ENCODE peak calls at places on chromosomes 13 and 19, in four cellular contexts. Q is A549, L is mucosa of descending colon, U is heart left ventricle. I is an unnamed sample.

GRCh38 chr13:93217701-93218100 is 8.9 kb upstream of the GPC6 start:
- DNase-seq in Q (no peak), L (no peak), U (no peak), I (no peak)

GRCh38 chr19:43524922-43525835 is 1.8 kb downstream of the ETHE1 start:
- DNase-seq in Q (peak; percentile 71), L (peak; percentile 85), U (peak; percentile 65), I (no peak)

GRCh38 chr19:29482855-29483640 is 42.7 kb upstream of the VSTM2B start:
- DNase-seq in Q (no peak), L (no peak), U (no peak), I (no peak)

GRCh38 chr13:44413095-44413494 is 39.5 kb downstream of the SERP2 start:
- DNase-seq in Q (no peak), L (no peak), U (no peak), I (no peak)

GRCh38 chr13:39957868-39958676 is 302.6 kb downstream of the COG6 start:
- DNase-seq in Q (no peak), L (no peak), U (no peak), I (no peak)

GRCh38 chr13:76860706-76861105 is 25.5 kb downstream of the KCTD12 start:
- DNase-seq in Q (no peak), L (no peak), U (no peak), I (no peak)

GRCh38 chr13:45833242-45833641 is 18.3 kb downstream of the SIAH3 start:
- DNase-seq in Q (no peak), L (no peak), U (no peak), I (no peak)

GRCh38 chr19:2080336-2080988 is 15.7 kb downstream of the MOB3A start:
- DNase-seq in Q (no peak), L (no peak), U (no peak), I (no peak)

GRCh38 chr13:43545317-43545874 is 241.4 kb downstream of the ENOX1 start:
- DNase-seq in Q (no peak), L (no peak), U (peak; percentile 31), I (peak; percentile 22)

GRCh38 chr13:100594731-100595130 is 6.1 kb upstream of the GGACT start:
- DNase-seq in Q (no peak), L (peak; percentile 46), U (no peak), I (no peak)

GRCh38 chr13:74174810-74175209 is 40.6 kb upstream of the KLF12 start:
- DNase-seq in Q (no peak), L (no peak), U (no peak), I (no peak)

GRCh38 chr13:58004761-58005160 is 373.2 kb downstream of the PCDH17 start:
- DNase-seq in Q (no peak), L (no peak), U (no peak), I (no peak)

GRCh38 chr13:40259899-40260298 is 406.5 kb downstream of the FOXO1 start:
- DNase-seq in Q (no peak), L (no peak), U (no peak), I (no peak)

GRCh38 chr19:16590876-16591802 is 18.9 kb upstream of the SLC35E1 start:
- DNase-seq in Q (no peak), L (no peak), U (no peak), I (no peak)

GRCh38 chr13:110012102-110012739 is 225.8 kb upstream of the IRS2 start:
- DNase-seq in Q (peak; percentile 43), L (no peak), U (no peak), I (no peak)

GRCh38 chr19:1873524-1874473 is 10.4 kb upstream of the KLF16 start:
- DNase-seq in Q (no peak), L (peak; percentile 53), U (peak; percentile 72), I (peak; percentile 81)

GRCh38 chr13:113050856-113051431 is 54.6 kb upstream of the F7 start:
- DNase-seq in Q (no peak), L (no peak), U (peak; percentile 21), I (no peak)

GRCh38 chr19:2361259-2362038 is 1.4 kb downstream of the TMPRSS9 start:
- DNase-seq in Q (no peak), L (no peak), U (no peak), I (no peak)

GRCh38 chr13:45468676-45469075 is 3.9 kb downstream of the COG3 start:
- DNase-seq in Q (no peak), L (no peak), U (no peak), I (no peak)

GRCh38 chr19:1259206-1259872 is 9.8 kb upstream of the CIRBP start:
- DNase-seq in Q (peak; percentile 25), L (peak; percentile 89), U (peak; percentile 87), I (peak; percentile 63)

GRCh38 chr19:50427997-50428425 is 4.7 kb upstream of the MYBPC2 start:
- DNase-seq in Q (no peak), L (peak; percentile 79), U (peak; percentile 90), I (no peak)

GRCh38 chr19:6381030-6381750 is 5.5 kb upstream of the PSPN start:
- DNase-seq in Q (no peak), L (no peak), U (no peak), I (no peak)

GRCh38 chr13:31943591-31943990 is 88.0 kb upstream of the FRY start:
- DNase-seq in Q (no peak), L (no peak), U (no peak), I (no peak)

GRCh38 chr19:6241680-6242079 is 38.1 kb downstream of the MLLT1 start:
- DNase-seq in Q (no peak), L (peak; percentile 29), U (peak; percentile 55), I (peak; percentile 80)

GRCh38 chr19:840519-841206 is at the start of gene PRTN3:
- DNase-seq in Q (no peak), L (no peak), U (no peak), I (no peak)

GRCh38 chr13:68199271-68199670 is 969.1 kb upstream of the PCDH9 start:
- DNase-seq in Q (no peak), L (no peak), U (no peak), I (no peak)

GRCh38 chr19:41974652-41975051 is 15.5 kb upstream of the RABAC1 start:
- DNase-seq in Q (no peak), L (no peak), U (no peak), I (no peak)

GRCh38 chr13:75445717-75446529 is 36.0 kb downstream of the TBC1D4 start:
- DNase-seq in Q (no peak), L (no peak), U (no peak), I (no peak)

GRCh38 chr19:1567116-1567847 is 843 bp downstream of the MEX3D start:
- DNase-seq in Q (no peak), L (no peak), U (peak; percentile 48), I (peak; percentile 51)

GRCh38 chr13:29465741-29466293 is 129.7 kb downstream of the SLC7A1 start:
- DNase-seq in Q (no peak), L (no peak), U (peak; percentile 60), I (peak; percentile 49)

GRCh38 chr19:29092712-29093552 is 120.0 kb downstream of the UQCRFS1 start:
- DNase-seq in Q (no peak), L (no peak), U (no peak), I (no peak)

GRCh38 chr19:33767898-33768413 is 28.7 kb upstream of the KCTD15 start:
- DNase-seq in Q (no peak), L (no peak), U (no peak), I (no peak)

GRCh38 chr13:80399340-80400163 is 58.6 kb upstream of the SPRY2 start:
- DNase-seq in Q (no peak), L (no peak), U (no peak), I (no peak)

GRCh38 chr19:47572635-47573034 is 313 bp downstream of the ZNF541 start:
- DNase-seq in Q (no peak), L (no peak), U (no peak), I (no peak)

GRCh38 chr19:54465367-54466109 is 2.0 kb upstream of the LENG9 start:
- DNase-seq in Q (no peak), L (no peak), U (no peak), I (no peak)

GRCh38 chr19:54463531-54464043 is at the start of gene LENG9:
- DNase-seq in Q (peak; percentile 91), L (peak; percentile 98), U (peak; percentile 99), I (peak; percentile 99)

GRCh38 chr19:54464044-54464623 is 556 bp upstream of the LENG9 start:
- DNase-seq in Q (peak; percentile 81), L (peak; percentile 94), U (peak; percentile 88), I (peak; percentile 77)

GRCh38 chr19:54462713-54463530 is 656 bp downstream of the LENG9 start:
- DNase-seq in Q (no peak), L (peak; percentile 85), U (peak; percentile 85), I (peak; percentile 70)

DNA sequence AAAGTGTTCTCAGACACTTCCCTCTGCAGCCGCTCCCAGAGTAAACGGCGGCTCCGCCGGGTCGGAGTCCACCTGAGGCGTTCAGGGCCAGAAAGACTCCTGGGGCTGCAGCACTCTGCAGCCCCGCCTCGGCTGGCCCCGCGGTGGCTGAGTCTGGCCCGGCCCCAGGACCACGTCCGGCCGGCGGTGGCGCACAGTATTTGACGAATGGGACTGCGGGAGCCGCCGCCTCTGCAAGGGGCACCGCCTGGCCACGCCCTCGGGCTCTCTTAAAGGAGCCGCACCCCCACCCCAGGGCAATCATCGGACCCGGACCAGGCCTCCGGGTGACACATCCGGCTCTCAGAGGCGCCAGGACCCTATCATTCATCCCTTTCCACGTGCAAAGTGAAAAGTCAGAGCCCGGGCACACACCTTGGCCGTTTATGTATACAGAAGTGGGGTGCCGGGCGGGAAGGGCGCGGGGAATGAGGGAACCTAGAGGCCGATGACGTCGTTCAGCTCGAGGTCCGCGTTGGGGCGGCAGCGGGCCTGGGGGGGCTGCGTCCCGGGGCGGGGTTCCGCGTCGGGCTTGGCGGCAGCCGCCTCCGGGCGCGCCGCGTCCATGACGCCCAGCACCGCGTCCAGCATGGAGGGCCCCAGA is 1.2 kb upstream of the LENG9 start:
- DNase-seq in Q (peak; percentile 87), L (peak; percentile 97), U (peak; percentile 95), I (peak; percentile 91)
- TF ChIP-seq CTCF in Q (no peak), L (peak; percentile 19), U (no peak), I (no peak)

GRCh38 chr19:54275951-54276350 is 5.0 kb downstream of the LILRB2 start:
- DNase-seq in Q (no peak), L (no peak), U (no peak), I (no peak)
- H3K4me1 ChIP-seq in Q (no peaks in the 10 kb centered on the region), L (no peaks in the 10 kb centered on the region), U (no peaks in the 10 kb centered on the region), I (no peaks in the 10 kb centered on the region)

GRCh38 chr19:3365447-3366103 is 808 bp upstream of the NFIC start:
- DNase-seq in Q (no peak), L (peak; percentile 69), U (peak; percentile 82), I (peak; percentile 70)
- TF ChIP-seq CTCF in Q (no peak), L (no peak), U (no peak), I (no peak)

DNA sequence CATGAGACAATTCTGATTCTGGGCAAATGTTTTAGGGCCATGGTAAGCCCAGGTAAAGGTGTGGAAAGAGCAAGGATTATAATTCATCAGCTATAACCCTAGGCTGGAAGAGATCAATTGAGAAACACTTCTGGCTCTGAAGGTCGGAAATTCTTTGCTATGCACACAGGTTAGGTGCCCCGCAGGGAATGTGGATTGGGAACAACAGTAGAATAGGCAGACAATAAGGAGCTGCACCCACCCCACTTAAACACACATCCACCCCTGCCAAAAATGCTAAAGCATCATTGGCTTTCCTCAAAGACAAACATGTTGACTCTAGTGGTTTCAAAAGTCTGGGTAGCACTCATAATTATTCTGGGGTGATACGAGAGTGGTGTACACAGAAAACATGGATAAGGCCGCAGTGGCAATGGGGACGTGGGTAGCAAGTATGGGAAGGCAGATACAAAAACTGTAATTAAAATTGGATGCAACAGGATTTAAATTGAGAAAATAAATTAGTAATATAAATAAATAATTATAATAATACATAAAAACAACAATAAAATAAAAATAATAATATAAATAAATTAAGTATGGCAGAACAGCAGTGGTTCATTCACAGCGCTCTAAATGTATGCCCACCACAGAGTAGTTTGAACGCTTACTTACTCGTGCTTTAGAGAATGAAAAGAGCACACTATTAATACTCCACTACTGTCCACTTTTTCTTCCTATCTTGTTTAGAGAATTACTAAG is 8.5 kb downstream of the EFNB2 start:
- DNase-seq in Q (no peak), L (no peak), U (no peak), I (no peak)
- H3K4me1 ChIP-seq in Q (no peaks in the 10 kb centered on the region), L (peaks cover 61% of the 10 kb centered on the region), U (peaks cover 36% of the 10 kb centered on the region), I (peaks cover 54% of the 10 kb centered on the region)